ENCODE peak calls at places on chromosomes 13 and 19, in five cellular contexts. X is stimulated activated CD8-positive, alpha-beta memory T cell treated with anti-CD3 and anti-CD28 coated beads, Interleukin-7, amount 100 ng/mL, for 4 hours; P is DND-41; S is HTR-8/SVneo; I is AG08396. D is an unnamed sample.

GRCh38 chr19:3507371-3508120 is 1.4 kb downstream of the FZR1 start:
- DNase-seq in X (no peak), P (peak; percentile 33), S (no peak), I (no peak), D (peak; percentile 39)

GRCh38 chr19:17797397-17798201 is 2.7 kb downstream of the B3GNT3 start:
- DNase-seq in X (no peak), P (no peak), S (peak; percentile 78), I (no peak), D (peak; percentile 78)

GRCh38 chr13:76887070-76887563 is 912 bp upstream of the KCTD12 start:
- DNase-seq in X (no peak), P (no peak), S (no peak), I (no peak), D (no peak)

GRCh38 chr19:3183721-3184641 is 1.7 kb upstream of the NCLN start:
- DNase-seq in X (no peak), P (no peak), S (no peak), I (no peak), D (no peak)

GRCh38 chr19:7507884-7508283 is 8.0 kb upstream of the ZNF358 start:
- DNase-seq in X (no peak), P (no peak), S (peak; percentile 95), I (peak; percentile 92), D (peak; percentile 95)

GRCh38 chr19:32642771-32643170 is 32.2 kb downstream of the ANKRD27 start:
- DNase-seq in X (peak; percentile 36), P (peak; percentile 76), S (no peak), I (no peak), D (no peak)

GRCh38 chr13:40114305-40114896 is 458.9 kb downstream of the COG6 start:
- DNase-seq in X (no peak), P (no peak), S (no peak), I (no peak), D (no peak)

GRCh38 chr13:76980075-76980718 is 11.7 kb upstream of the CLN5 start:
- DNase-seq in X (peak; percentile 73), P (peak; percentile 79), S (peak; percentile 72), I (peak; percentile 91), D (peak; percentile 68)

GRCh38 chr13:28239374-28239773 is 101.0 kb downstream of the PAN3 start:
- DNase-seq in X (no peak), P (no peak), S (no peak), I (peak; percentile 1), D (no peak)

GRCh38 chr19:16582486-16583261 is 10.5 kb upstream of the SLC35E1 start:
- DNase-seq in X (no peak), P (no peak), S (no peak), I (no peak), D (no peak)

GRCh38 chr13:100291626-100292025 is 202.7 kb downstream of the PCCA start:
- DNase-seq in X (no peak), P (no peak), S (no peak), I (no peak), D (no peak)

GRCh38 chr13:108363651-108364050 is 94.1 kb downstream of the TNFSF13B start:
- DNase-seq in X (no peak), P (no peak), S (no peak), I (no peak), D (no peak)

GRCh38 chr19:38658462-38659306 is 11.2 kb downstream of the ACTN4 start:
- DNase-seq in X (no peak), P (no peak), S (peak; percentile 85), I (peak; percentile 86), D (peak; percentile 98)

GRCh38 chr13:74465279-74465678 is 331.1 kb upstream of the KLF12 start:
- DNase-seq in X (no peak), P (no peak), S (no peak), I (no peak), D (no peak)

GRCh38 chr19:35310811-35311465 is 18.0 kb upstream of the CD22 start:
- DNase-seq in X (no peak), P (no peak), S (no peak), I (no peak), D (peak; percentile 38)

GRCh38 chr19:41934849-41935374 is 6.7 kb upstream of the ERFL start:
- DNase-seq in X (peak; percentile 64), P (peak; percentile 82), S (peak; percentile 88), I (peak; percentile 87), D (peak; percentile 77)

GRCh38 chr19:7931221-7932061 is 5.5 kb upstream of the CTXN1 start:
- DNase-seq in X (no peak), P (no peak), S (no peak), I (no peak), D (no peak)

GRCh38 chr19:15869109-15869555 is 28.7 kb downstream of the CYP4F2 start:
- DNase-seq in X (no peak), P (peak; percentile 31), S (peak; percentile 68), I (peak; percentile 63), D (peak; percentile 64)

GRCh38 chr13:94157705-94158218 is 321.7 kb downstream of the DCT start:
- DNase-seq in X (no peak), P (no peak), S (no peak), I (no peak), D (no peak)

GRCh38 chr19:45113628-45114027 is 20.6 kb downstream of the PPP1R37 start:
- DNase-seq in X (no peak), P (no peak), S (no peak), I (no peak), D (no peak)

GRCh38 chr19:16026756-16027155 is 49.5 kb upstream of the TPM4 start:
- DNase-seq in X (no peak), P (no peak), S (no peak), I (no peak), D (no peak)

GRCh38 chr13:44049546-44049945 is 169.8 kb downstream of the LACC1 start:
- DNase-seq in X (no peak), P (no peak), S (no peak), I (no peak), D (no peak)

GRCh38 chr19:5669212-5669611 is 11.1 kb downstream of the MICOS13 start:
- DNase-seq in X (no peak), P (no peak), S (no peak), I (no peak), D (no peak)

GRCh38 chr19:46524272-46524671 is 28.6 kb upstream of the PNMA8B start:
- DNase-seq in X (no peak), P (no peak), S (no peak), I (no peak), D (no peak)

GRCh38 chr19:17303167-17303939 is at the start of gene ABHD8:
- DNase-seq in X (peak; percentile 88), P (peak; percentile 45), S (peak; percentile 97), I (peak; percentile 98), D (peak; percentile 95)

GRCh38 chr19:2326699-2327360 is 1.6 kb downstream of the LSM7 start:
- DNase-seq in X (no peak), P (no peak), S (no peak), I (no peak), D (no peak)

GRCh38 chr13:85509512-85509911 is 289.7 kb downstream of the SLITRK6 start:
- DNase-seq in X (no peak), P (no peak), S (no peak), I (peak; percentile 3), D (no peak)

GRCh38 chr13:75312884-75313520 is 169.0 kb downstream of the TBC1D4 start:
- DNase-seq in X (no peak), P (no peak), S (no peak), I (no peak), D (no peak)

GRCh38 chr13:98856983-98857382 is 104.5 kb upstream of the SLC15A1 start:
- DNase-seq in X (no peak), P (no peak), S (no peak), I (no peak), D (no peak)

GRCh38 chr13:97394542-97394941 is 39.4 kb upstream of the RAP2A start:
- DNase-seq in X (no peak), P (no peak), S (no peak), I (no peak), D (no peak)

GRCh38 chr13:79796116-79796515 is 315.2 kb downstream of the NDFIP2 start:
- DNase-seq in X (no peak), P (no peak), S (no peak), I (no peak), D (no peak)